ENCODE peak calls at places on chromosomes 5 and 9, in ten cellular contexts. C is right atrium auricular region, F is A673, V is fibroblast of pulmonary artery, I is cardiac fibroblast, Y is kidney epithelial cell, W is HL-60, G is lung, O is fibroblast of mammary gland, Q is left ventricle myocardium inferior. K is an unnamed sample.

GRCh38 chr5:135569755-135570452 is 8.9 kb downstream of the CXCL14 start:
- DNase-seq in C (no peak), F (peak; percentile 64), V (peak; percentile 49), I (peak; percentile 46), Y (no peak), W (no peak), G (peak; percentile 36), O (peak; percentile 33), Q (no peak), K (no peak)

GRCh38 chr9:4674783-4675182 is 4.6 kb upstream of the CDC37L1 start:
- DNase-seq in C (no peak), F (no peak), V (peak; percentile 61), I (peak; percentile 74), Y (no peak), W (no peak), G (no peak), O (peak; percentile 96), Q (no peak), K (peak; percentile 94)

GRCh38 chr5:5644249-5644648 is 221.8 kb downstream of the ICE1 start:
- DNase-seq in C (no peak), F (no peak), V (no peak), I (no peak), Y (no peak), W (no peak), G (no peak), O (no peak), Q (no peak), K (no peak)

GRCh38 chr9:138119202-138120027 is 241.8 kb downstream of the CACNA1B start:
- DNase-seq in C (no peak), F (no peak), V (no peak), I (no peak), Y (no peak), W (no peak), G (no peak), O (no peak), Q (no peak), K (no peak)

GRCh38 chr9:131366745-131367401 is 27.0 kb upstream of the PRRC2B start:
- DNase-seq in C (peak; percentile 61), F (peak; percentile 55), V (peak; percentile 79), I (peak; percentile 85), Y (no peak), W (no peak), G (no peak), O (peak; percentile 53), Q (peak; percentile 26), K (peak; percentile 40)

GRCh38 chr5:149141224-149141956 is at the start of gene ABLIM3:
- DNase-seq in C (peak; percentile 87), F (peak; percentile 62), V (peak; percentile 74), I (peak; percentile 75), Y (no peak), W (peak; percentile 28), G (peak; percentile 71), O (peak; percentile 65), Q (peak; percentile 75), K (no peak)

GRCh38 chr5:69364850-69365249 is 4.5 kb downstream of the AK6 start:
- DNase-seq in C (no peak), F (no peak), V (no peak), I (no peak), Y (no peak), W (no peak), G (no peak), O (peak; percentile 64), Q (no peak), K (no peak)

GRCh38 chr5:67095346-67095871 is 101.2 kb downstream of the CD180 start:
- DNase-seq in C (peak; percentile 92), F (no peak), V (peak; percentile 77), I (peak; percentile 85), Y (no peak), W (no peak), G (peak; percentile 48), O (peak; percentile 69), Q (peak; percentile 80), K (no peak)

GRCh38 chr9:109780453-109781033 is 545 bp downstream of the PALM2AKAP2 start:
- DNase-seq in C (no peak), F (no peak), V (peak; percentile 14), I (no peak), Y (no peak), W (no peak), G (no peak), O (peak; percentile 33), Q (no peak), K (no peak)

GRCh38 chr9:131046093-131046380 is 37.1 kb downstream of the LAMC3 start:
- DNase-seq in C (no peak), F (no peak), V (no peak), I (no peak), Y (no peak), W (no peak), G (no peak), O (peak; percentile 16), Q (no peak), K (no peak)

GRCh38 chr5:104540448-104540847 is 977.9 kb upstream of the NUDT12 start:
- DNase-seq in C (no peak), F (peak; percentile 88), V (peak; percentile 79), I (peak; percentile 71), Y (no peak), W (no peak), G (no peak), O (peak; percentile 18), Q (no peak), K (no peak)

GRCh38 chr5:1231354-1231905 is 6.2 kb downstream of the SLC6A18 start:
- DNase-seq in C (no peak), F (peak; percentile 74), V (no peak), I (no peak), Y (no peak), W (no peak), G (no peak), O (no peak), Q (no peak), K (no peak)

GRCh38 chr9:32359452-32359851 is 25.0 kb upstream of the ACO1 start:
- DNase-seq in C (no peak), F (no peak), V (no peak), I (no peak), Y (no peak), W (no peak), G (no peak), O (no peak), Q (no peak), K (no peak)

GRCh38 chr5:149162401-149163084 is 21.2 kb downstream of the ABLIM3 start:
- DNase-seq in C (no peak), F (no peak), V (peak; percentile 49), I (no peak), Y (peak; percentile 73), W (no peak), G (no peak), O (peak; percentile 71), Q (no peak), K (no peak)

GRCh38 chr5:60271517-60271916 is 378.0 kb upstream of the PDE4D start:
- DNase-seq in C (no peak), F (peak; percentile 58), V (no peak), I (no peak), Y (no peak), W (no peak), G (no peak), O (no peak), Q (no peak), K (no peak)

GRCh38 chr5:129906177-129906887 is 2.1 kb downstream of the CHSY3 start:
- DNase-seq in C (peak; percentile 60), F (no peak), V (peak; percentile 58), I (peak; percentile 70), Y (no peak), W (no peak), G (no peak), O (peak; percentile 71), Q (no peak), K (no peak)

GRCh38 chr5:124468671-124469411 is 277.6 kb downstream of the ZNF608 start:
- DNase-seq in C (no peak), F (no peak), V (no peak), I (no peak), Y (no peak), W (no peak), G (no peak), O (no peak), Q (no peak), K (no peak)

DNA sequence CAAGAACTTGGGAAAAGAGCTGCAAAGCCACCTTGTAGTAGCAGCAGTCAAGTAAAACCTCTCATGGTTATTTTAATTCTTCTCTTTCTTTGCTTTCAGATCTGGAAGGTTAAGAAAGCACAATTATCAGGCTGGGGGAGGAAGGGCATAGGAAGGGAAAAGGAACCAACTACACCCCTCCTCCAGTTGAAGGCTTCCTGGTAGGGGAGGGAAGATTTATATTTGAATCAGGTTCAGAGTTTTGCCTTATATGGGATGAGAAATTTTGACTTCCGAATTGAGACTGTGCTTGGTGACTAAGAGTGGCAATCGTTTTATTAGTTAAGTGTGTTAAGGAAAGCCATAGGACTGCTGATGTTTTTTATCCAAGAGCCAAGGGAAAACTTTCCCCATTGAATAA is 115.5 kb upstream of the EPB41L4A start:
- DNase-seq in C (no peak), F (no peak), V (peak; percentile 5), I (peak; percentile 9), Y (no peak), W (no peak), G (no peak), O (no peak), Q (no peak), K (no peak)
- TF ChIP-seq CTCF in C (no peak), F (no peak), V (no peak), I (no peak), Y (no peak), W (no peak), G (no peak), O (no peak), Q (no peak), K (no peak)

GRCh38 chr5:17114715-17115599 is 102.5 kb upstream of the BASP1 start:
- DNase-seq in C (no peak), F (no peak), V (no peak), I (no peak), Y (no peak), W (no peak), G (no peak), O (no peak), Q (no peak), K (no peak)
- H3K4me3 ChIP-seq in C (no peak overlapping the region), F (no peak overlapping the region), V (no peak overlapping the region), I (no peak overlapping the region), Y (no peak overlapping the region), W (no peak overlapping the region), G (no peak overlapping the region), O (no peak overlapping the region), Q (no peak overlapping the region), K (no peak overlapping the region)

GRCh38 chr5:151029856-151030336 is 9.5 kb downstream of the GPX3 start:
- DNase-seq in C (no peak), F (no peak), V (no peak), I (no peak), Y (no peak), W (no peak), G (no peak), O (no peak), Q (no peak), K (no peak)
- TF ChIP-seq CTCF in C (no peak), F (no peak), V (no peak), I (no peak), Y (no peak), W (no peak), G (no peak), O (no peak), Q (no peak), K (no peak)

DNA sequence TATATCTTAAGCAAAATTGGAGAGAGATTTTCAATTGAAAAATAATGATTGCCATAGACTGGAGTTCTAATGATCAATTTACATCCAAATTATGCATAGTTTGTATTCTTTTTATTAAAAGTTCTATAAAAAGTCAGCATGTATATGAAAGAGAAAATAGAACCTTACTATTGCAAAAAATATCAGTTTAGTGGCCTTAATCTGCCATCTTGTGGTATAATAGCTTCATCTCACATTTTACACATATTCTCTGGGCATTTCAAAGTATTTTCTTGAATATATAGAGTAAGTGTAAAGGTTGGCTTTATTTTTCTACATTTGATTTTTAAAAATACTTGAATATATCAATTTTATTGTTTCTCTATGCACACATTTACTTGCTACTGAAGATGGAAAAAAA is 1858.6 kb upstream of the CDH9 start:
- DNase-seq in C (no peak), F (peak; percentile 18), V (peak; percentile 3), I (no peak), Y (no peak), W (no peak), G (no peak), O (no peak), Q (no peak), K (no peak)
- H3K4me3 ChIP-seq in C (no peak overlapping the region), F (no peak overlapping the region), V (no peak overlapping the region), I (no peak overlapping the region), Y (no peak overlapping the region), W (no peak overlapping the region), G (no peak overlapping the region), O (no peak overlapping the region), Q (no peak overlapping the region), K (no peak overlapping the region)